ENCODE peak calls at places on chromosomes 7 and 10, in eight cellular contexts. J is activated CD4-positive, alpha-beta T cell treated with anti-CD3 and anti-CD28 coated beads for 24 hours; M is fibroblast of mammary gland; Y is A549; L is hepatic stellate cell; X is glutamatergic neuron; T is fibroblast of lung; Q is ureter. H is an unnamed sample.

GRCh38 chr10:122780391-122780790 is 65.3 kb downstream of the CUZD1 start:
- DNase-seq in J (no peak), M (no peak), Y (no peak), L (no peak), X (no peak), T (no peak), Q (no peak), H (no peak)

GRCh38 chr7:24701232-24701898 is 55.9 kb downstream of the GSDME start:
- DNase-seq in J (no peak), M (peak), Y (no peak), L (peak), X (no peak), T (peak), Q (no peak), H (no peak)

GRCh38 chr7:13189712-13190111 is 502.3 kb downstream of the ARL4A start:
- DNase-seq in J (no peak), M (peak), Y (no peak), L (no peak), X (no peak), T (no peak), Q (no peak), H (no peak)

GRCh38 chr7:33459340-33459751 is 330.0 kb downstream of the BBS9 start:
- DNase-seq in J (no peak), M (peak), Y (no peak), L (no peak), X (no peak), T (peak), Q (no peak), H (no peak)

GRCh38 chr7:14177876-14178275 is 188.4 kb upstream of the ETV1 start:
- DNase-seq in J (no peak), M (no peak), Y (no peak), L (no peak), X (no peak), T (no peak), Q (no peak), H (no peak)

GRCh38 chr7:106397994-106398393 is 113.2 kb upstream of the NAMPT start:
- DNase-seq in J (no peak), M (no peak), Y (no peak), L (no peak), X (no peak), T (no peak), Q (no peak), H (no peak)

GRCh38 chr10:37634351-37634880 is 223.0 kb downstream of the ZNF248 start:
- DNase-seq in J (no peak), M (no peak), Y (no peak), L (no peak), X (no peak), T (no peak), Q (no peak), H (no peak)

GRCh38 chr10:133388973-133389818 is 4.8 kb upstream of the MTG1 start:
- DNase-seq in J (no peak), M (no peak), Y (no peak), L (no peak), X (no peak), T (no peak), Q (no peak), H (no peak)

GRCh38 chr10:104683567-104683966 is 42.5 kb downstream of the SORCS3 start:
- DNase-seq in J (no peak), M (no peak), Y (no peak), L (no peak), X (no peak), T (no peak), Q (no peak), H (no peak)